ENCODE peak calls at places on chromosomes 12 and 14, in seven cellular contexts. One of them, this sample, is unnamed.

GRCh38 chr12:45409966-45410365 is 194.1 kb downstream of the ANO6 start:
- DNase-seq in dorsolateral prefrontal cortex: no peak
- DNase-seq in fibroblast of lung: peak
- DNase-seq in ascending aorta: no peak
- DNase-seq in lung: no peak
- DNase-seq in heart right ventricle: no peak
- DNase-seq in upper lobe of left lung: no peak
- DNase-seq in this sample: no peak

GRCh38 chr12:67161322-67161918 is 107.7 kb upstream of the CAND1 start:
- DNase-seq in dorsolateral prefrontal cortex: no peak
- DNase-seq in fibroblast of lung: peak
- DNase-seq in ascending aorta: no peak
- DNase-seq in lung: peak
- DNase-seq in heart right ventricle: no peak
- DNase-seq in upper lobe of left lung: no peak
- DNase-seq in this sample: no peak

GRCh38 chr12:63814146-63814774 is 30.2 kb upstream of the SRGAP1 start:
- DNase-seq in dorsolateral prefrontal cortex: no peak
- DNase-seq in fibroblast of lung: no peak
- DNase-seq in ascending aorta: no peak
- DNase-seq in lung: no peak
- DNase-seq in heart right ventricle: no peak
- DNase-seq in upper lobe of left lung: no peak
- DNase-seq in this sample: no peak

GRCh38 chr14:65164825-65165135 is 62.5 kb upstream of the MAX start:
- DNase-seq in dorsolateral prefrontal cortex: no peak
- DNase-seq in fibroblast of lung: no peak
- DNase-seq in ascending aorta: no peak
- DNase-seq in lung: no peak
- DNase-seq in heart right ventricle: no peak
- DNase-seq in upper lobe of left lung: no peak
- DNase-seq in this sample: no peak

GRCh38 chr12:111216387-111217159 is 152.3 kb downstream of the PHETA1 start:
- DNase-seq in dorsolateral prefrontal cortex: no peak
- DNase-seq in fibroblast of lung: no peak
- DNase-seq in ascending aorta: no peak
- DNase-seq in lung: no peak
- DNase-seq in heart right ventricle: no peak
- DNase-seq in upper lobe of left lung: no peak
- DNase-seq in this sample: no peak

GRCh38 chr14:21894003-21894897 is 220.6 kb upstream of the OR4E1 start:
- DNase-seq in dorsolateral prefrontal cortex: peak
- DNase-seq in fibroblast of lung: no peak
- DNase-seq in ascending aorta: no peak
- DNase-seq in lung: no peak
- DNase-seq in heart right ventricle: no peak
- DNase-seq in upper lobe of left lung: peak
- DNase-seq in this sample: no peak

GRCh38 chr14:100065161-100065871 is at the start of gene EVL:
- DNase-seq in dorsolateral prefrontal cortex: no peak
- DNase-seq in fibroblast of lung: no peak
- DNase-seq in ascending aorta: no peak
- DNase-seq in lung: no peak
- DNase-seq in heart right ventricle: peak
- DNase-seq in upper lobe of left lung: peak
- DNase-seq in this sample: no peak

GRCh38 chr12:56115329-56115728 is 1.1 kb upstream of the RPL41 start:
- DNase-seq in dorsolateral prefrontal cortex: peak
- DNase-seq in fibroblast of lung: peak
- DNase-seq in ascending aorta: no peak
- DNase-seq in lung: no peak
- DNase-seq in heart right ventricle: no peak
- DNase-seq in upper lobe of left lung: no peak
- DNase-seq in this sample: no peak

GRCh38 chr14:45558183-45558582 is 305.2 kb upstream of the MIS18BP1 start:
- DNase-seq in dorsolateral prefrontal cortex: no peak
- DNase-seq in fibroblast of lung: no peak
- DNase-seq in ascending aorta: no peak
- DNase-seq in lung: no peak
- DNase-seq in heart right ventricle: no peak
- DNase-seq in upper lobe of left lung: no peak
- DNase-seq in this sample: no peak

GRCh38 chr12:110917467-110917866 is 2.9 kb downstream of the MYL2 start:
- DNase-seq in dorsolateral prefrontal cortex: no peak
- DNase-seq in fibroblast of lung: no peak
- DNase-seq in ascending aorta: no peak
- DNase-seq in lung: no peak
- DNase-seq in heart right ventricle: no peak
- DNase-seq in upper lobe of left lung: no peak
- DNase-seq in this sample: no peak

GRCh38 chr12:98793121-98793520 is 148.0 kb downstream of the APAF1 start:
- DNase-seq in dorsolateral prefrontal cortex: no peak
- DNase-seq in fibroblast of lung: no peak
- DNase-seq in ascending aorta: no peak
- DNase-seq in lung: no peak
- DNase-seq in heart right ventricle: no peak
- DNase-seq in upper lobe of left lung: no peak
- DNase-seq in this sample: no peak

GRCh38 chr12:55068416-55069010 is 48.7 kb downstream of the NEUROD4 start:
- DNase-seq in dorsolateral prefrontal cortex: no peak
- DNase-seq in fibroblast of lung: peak
- DNase-seq in ascending aorta: no peak
- DNase-seq in lung: peak
- DNase-seq in heart right ventricle: no peak
- DNase-seq in upper lobe of left lung: no peak
- DNase-seq in this sample: no peak

GRCh38 chr14:29282169-29282568 is 515.6 kb downstream of the FOXG1 start:
- DNase-seq in dorsolateral prefrontal cortex: no peak
- DNase-seq in fibroblast of lung: no peak
- DNase-seq in ascending aorta: no peak
- DNase-seq in lung: no peak
- DNase-seq in heart right ventricle: no peak
- DNase-seq in upper lobe of left lung: no peak
- DNase-seq in this sample: no peak

GRCh38 chr12:111841236-111841749 is 735 bp upstream of the MAPKAPK5 start:
- DNase-seq in dorsolateral prefrontal cortex: no peak
- DNase-seq in fibroblast of lung: peak
- DNase-seq in ascending aorta: no peak
- DNase-seq in lung: no peak
- DNase-seq in heart right ventricle: no peak
- DNase-seq in upper lobe of left lung: no peak
- DNase-seq in this sample: no peak

GRCh38 chr12:132329036-132329738 is at the start of gene GALNT9:
- DNase-seq in dorsolateral prefrontal cortex: no peak
- DNase-seq in fibroblast of lung: no peak
- DNase-seq in ascending aorta: no peak
- DNase-seq in lung: no peak
- DNase-seq in heart right ventricle: no peak
- DNase-seq in upper lobe of left lung: peak
- DNase-seq in this sample: peak
- TF ChIP-seq CTCF in dorsolateral prefrontal cortex: no peak
- TF ChIP-seq CTCF in fibroblast of lung: no peak
- TF ChIP-seq CTCF in ascending aorta: no peak
- TF ChIP-seq CTCF in lung: no peak
- TF ChIP-seq CTCF in heart right ventricle: no peak
- TF ChIP-seq CTCF in upper lobe of left lung: no peak
- TF ChIP-seq CTCF in this sample: no peak

GRCh38 chr12:16086462-16086861 is 175.3 kb downstream of the DERA start:
- DNase-seq in dorsolateral prefrontal cortex: no peak
- DNase-seq in fibroblast of lung: no peak
- DNase-seq in ascending aorta: no peak
- DNase-seq in lung: no peak
- DNase-seq in heart right ventricle: no peak
- DNase-seq in upper lobe of left lung: no peak
- DNase-seq in this sample: no peak
- TF ChIP-seq CTCF in dorsolateral prefrontal cortex: no peak
- TF ChIP-seq CTCF in fibroblast of lung: no peak
- TF ChIP-seq CTCF in ascending aorta: no peak
- TF ChIP-seq CTCF in lung: no peak
- TF ChIP-seq CTCF in heart right ventricle: no peak
- TF ChIP-seq CTCF in upper lobe of left lung: no peak
- TF ChIP-seq CTCF in this sample: no peak

DNA sequence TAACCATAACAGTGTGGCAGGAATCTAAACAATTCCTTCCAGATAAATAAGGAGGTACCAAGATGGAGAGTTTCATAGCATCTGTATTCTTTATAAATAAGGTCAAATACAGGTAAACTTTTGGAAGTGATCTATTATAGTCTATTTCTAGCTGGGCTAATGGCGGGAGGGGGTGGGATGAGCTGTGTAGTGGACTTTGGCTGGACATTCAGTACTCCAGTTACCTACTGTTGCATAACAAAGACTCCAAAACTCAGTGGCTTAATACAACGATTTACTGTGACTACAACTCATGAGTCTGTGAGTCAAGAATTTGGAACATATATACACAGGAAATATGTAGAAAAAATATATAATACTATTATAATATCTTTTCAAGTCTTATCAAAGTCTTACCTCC is 496.1 kb downstream of the BCL11B start:
- DNase-seq in dorsolateral prefrontal cortex: no peak
- DNase-seq in fibroblast of lung: no peak
- DNase-seq in ascending aorta: no peak
- DNase-seq in lung: no peak
- DNase-seq in heart right ventricle: no peak
- DNase-seq in upper lobe of left lung: no peak
- DNase-seq in this sample: no peak
- TF ChIP-seq CTCF in dorsolateral prefrontal cortex: no peak
- TF ChIP-seq CTCF in fibroblast of lung: no peak
- TF ChIP-seq CTCF in ascending aorta: no peak
- TF ChIP-seq CTCF in lung: no peak
- TF ChIP-seq CTCF in heart right ventricle: no peak
- TF ChIP-seq CTCF in upper lobe of left lung: no peak
- TF ChIP-seq CTCF in this sample: no peak

GRCh38 chr14:73602994-73603393 is 9.3 kb upstream of the ACOT6 start:
- DNase-seq in dorsolateral prefrontal cortex: no peak
- DNase-seq in fibroblast of lung: no peak
- DNase-seq in ascending aorta: no peak
- DNase-seq in lung: no peak
- DNase-seq in heart right ventricle: no peak
- DNase-seq in upper lobe of left lung: no peak
- DNase-seq in this sample: no peak
- TF ChIP-seq CTCF in dorsolateral prefrontal cortex: no peak
- TF ChIP-seq CTCF in fibroblast of lung: no peak
- TF ChIP-seq CTCF in ascending aorta: no peak
- TF ChIP-seq CTCF in lung: no peak
- TF ChIP-seq CTCF in heart right ventricle: no peak
- TF ChIP-seq CTCF in upper lobe of left lung: no peak
- TF ChIP-seq CTCF in this sample: no peak

GRCh38 chr12:49342914-49343731 is 3.6 kb upstream of the DNAJC22 start:
- DNase-seq in dorsolateral prefrontal cortex: no peak
- DNase-seq in fibroblast of lung: no peak
- DNase-seq in ascending aorta: no peak
- DNase-seq in lung: no peak
- DNase-seq in heart right ventricle: no peak
- DNase-seq in upper lobe of left lung: peak
- DNase-seq in this sample: no peak

GRCh38 chr12:49340095-49340870 is 3.3 kb upstream of the C1QL4 start:
- DNase-seq in dorsolateral prefrontal cortex: no peak
- DNase-seq in fibroblast of lung: no peak
- DNase-seq in ascending aorta: no peak
- DNase-seq in lung: no peak
- DNase-seq in heart right ventricle: no peak
- DNase-seq in upper lobe of left lung: no peak
- DNase-seq in this sample: no peak

GRCh38 chr12:49340971-49341776 is 4.2 kb upstream of the C1QL4 start:
- DNase-seq in dorsolateral prefrontal cortex: no peak
- DNase-seq in fibroblast of lung: no peak
- DNase-seq in ascending aorta: no peak
- DNase-seq in lung: no peak
- DNase-seq in heart right ventricle: no peak
- DNase-seq in upper lobe of left lung: no peak
- DNase-seq in this sample: no peak

GRCh38 chr12:49341777-49342065 is 4.7 kb upstream of the C1QL4 start:
- DNase-seq in dorsolateral prefrontal cortex: no peak
- DNase-seq in fibroblast of lung: no peak
- DNase-seq in ascending aorta: no peak
- DNase-seq in lung: no peak
- DNase-seq in heart right ventricle: no peak
- DNase-seq in upper lobe of left lung: peak
- DNase-seq in this sample: no peak

DNA sequence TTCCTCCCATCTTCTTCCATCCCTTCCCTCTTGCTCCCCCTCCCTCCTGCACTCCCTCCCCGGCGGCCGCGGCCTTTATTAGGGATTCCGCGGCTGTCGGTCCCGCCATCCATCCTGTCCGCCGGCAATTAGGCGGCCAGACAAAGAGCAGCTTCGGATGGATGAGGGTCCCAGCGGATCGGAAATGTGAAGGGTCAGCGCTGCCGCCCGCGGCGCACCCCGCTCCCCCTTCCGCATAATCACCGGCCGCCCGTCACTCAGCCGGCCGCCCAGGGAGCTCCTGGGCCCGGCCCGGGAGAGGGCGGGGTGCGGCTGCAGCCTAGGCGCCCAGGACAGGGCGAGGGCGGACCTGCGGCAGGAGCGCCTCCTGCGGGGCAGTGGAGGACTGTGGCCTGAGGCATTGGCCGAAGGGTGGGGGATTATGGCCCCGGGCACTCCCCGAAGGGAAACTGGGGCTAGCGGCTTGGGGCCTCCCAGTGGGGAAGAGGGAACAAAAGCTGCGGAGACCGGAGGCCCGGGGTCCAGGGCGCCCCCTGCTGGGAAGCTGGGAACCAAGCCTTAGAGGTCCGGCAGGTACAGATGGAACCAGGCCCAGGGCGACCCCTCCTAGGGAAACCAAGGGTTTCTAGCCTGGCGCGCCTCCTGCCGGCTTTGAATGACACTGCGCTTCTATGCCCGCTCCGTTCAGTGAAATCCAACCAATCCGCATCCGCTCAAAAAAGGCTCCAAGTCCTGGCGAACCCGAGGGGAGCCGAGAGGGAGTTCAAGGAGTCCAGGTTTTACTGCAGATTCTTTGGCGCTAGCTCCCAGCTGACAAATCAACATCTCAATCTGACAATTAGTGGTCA is 4.4 kb upstream of the DNAJC22 start:
- DNase-seq in dorsolateral prefrontal cortex: peak
- DNase-seq in fibroblast of lung: peak
- DNase-seq in ascending aorta: peak
- DNase-seq in lung: peak
- DNase-seq in heart right ventricle: peak
- DNase-seq in upper lobe of left lung: peak
- DNase-seq in this sample: peak
- TF ChIP-seq CTCF in dorsolateral prefrontal cortex: peak
- TF ChIP-seq CTCF in fibroblast of lung: peak
- TF ChIP-seq CTCF in ascending aorta: peak
- TF ChIP-seq CTCF in lung: peak
- TF ChIP-seq CTCF in heart right ventricle: peak
- TF ChIP-seq CTCF in upper lobe of left lung: peak
- TF ChIP-seq CTCF in this sample: peak